ENCODE peak calls at places on chromosomes 13 and 19, in eight cellular contexts. O is brain microvascular endothelial cell, I is pancreas, S is IMR-90, R is testis, J is left lung, T is tibial artery, G is uterus. Y is an unnamed sample. For H3K36me3, the result is how much of the 10 kb centered on the place peaks cover.

GRCh38 chr19:10219678-10220077 is 11.5 kb downstream of the S1PR2 start:
- DNase-seq in O (peak), S (peak), T (no peak), R (no peak), I (no peak), J (no peak), G (no peak), Y (no peak)

GRCh38 chr13:92535222-92536006 is 691.2 kb upstream of the GPC6 start:
- DNase-seq in G (no peak), T (no peak), I (no peak), S (no peak), J (no peak), O (no peak), R (no peak), Y (no peak)

GRCh38 chr13:52003551-52003950 is 7.7 kb downstream of the ATP7B start:
- DNase-seq in T (no peak), I (no peak), O (no peak), S (no peak), G (no peak), J (no peak), R (no peak), Y (no peak)

GRCh38 chr19:42594617-42595489 is at the start of gene CEACAM8:
- DNase-seq in G (no peak), J (peak), S (no peak), T (no peak), I (no peak), O (no peak), R (no peak), Y (no peak)

GRCh38 chr13:105363747-105364177 is 1171.7 kb downstream of the EFNB2 start:
- DNase-seq in O (no peak), J (no peak), R (no peak), T (no peak), S (no peak), I (no peak), G (no peak), Y (no peak)

GRCh38 chr19:1259206-1259872 is 9.8 kb upstream of the CIRBP start:
- DNase-seq in J (peak), O (no peak), G (peak), I (peak), S (peak), T (peak), R (no peak), Y (peak)

GRCh38 chr13:71242191-71242590 is 624.8 kb downstream of the DACH1 start:
- DNase-seq in G (no peak), I (no peak), T (no peak), R (no peak), O (no peak), S (no peak), J (no peak), Y (no peak)

GRCh38 chr13:37889102-37889501 is 19.5 kb upstream of the TRPC4 start:
- DNase-seq in O (peak), I (no peak), R (no peak), S (peak), T (no peak), J (no peak), G (no peak), Y (no peak)

GRCh38 chr19:11209892-11210655 is 12.7 kb upstream of the KANK2 start:
- DNase-seq in J (no peak), G (no peak), I (no peak), O (no peak), R (no peak), S (no peak), T (no peak), Y (no peak)

GRCh38 chr13:42047561-42048322 is 706 bp upstream of the DGKH start:
- DNase-seq in G (peak), O (peak), R (peak), T (peak), J (peak), S (peak), I (no peak), Y (peak)

GRCh38 chr19:18809149-18809978 is 18.3 kb upstream of the COMP start:
- DNase-seq in I (no peak), T (peak), G (peak), S (peak), O (peak), J (no peak), R (peak), Y (peak)

GRCh38 chr19:44603201-44603945 is 10.0 kb upstream of the IGSF23 start:
- DNase-seq in I (no peak), S (peak), R (no peak), G (no peak), J (no peak), T (no peak), O (peak), Y (no peak)

GRCh38 chr13:48234652-48235099 is 1.7 kb downstream of the ITM2B start:
- DNase-seq in S (no peak), J (no peak), G (no peak), T (no peak), I (no peak), O (no peak), R (no peak), Y (no peak)
- H3K4me3 ChIP-seq in S (peak), J (peak), G (peak), T (peak), I (peak), O (peak), R (peak), Y (peak)

GRCh38 chr19:29001922-29002247 is 211.1 kb downstream of the UQCRFS1 start:
- DNase-seq in S (no peak), I (no peak), J (no peak), T (no peak), G (no peak), O (no peak), R (peak), Y (no peak)
- TF ChIP-seq CTCF in S (no peak), I (no peak), J (no peak), T (no peak), G (no peak), O (no peak), R (no peak), Y (no peak)

DNA sequence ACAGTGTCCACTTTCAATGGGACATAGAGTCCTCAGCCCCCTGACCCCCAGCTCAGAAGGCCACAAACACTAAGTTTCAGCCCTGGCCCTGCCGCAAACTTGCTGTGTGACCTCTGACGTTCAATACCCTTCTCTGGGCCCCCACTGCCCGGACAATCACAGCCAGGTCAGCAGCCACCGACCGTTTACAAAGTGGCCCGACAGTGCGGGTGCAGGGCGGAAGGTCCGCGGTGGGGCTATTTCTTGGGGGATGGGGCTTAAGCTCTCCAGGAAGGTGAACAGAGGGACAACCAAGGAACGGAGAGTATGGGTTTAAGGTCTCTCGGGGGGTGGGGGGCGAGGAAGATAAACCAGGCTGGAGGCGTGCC is 496 bp downstream of the SMIM7 start:
- DNase-seq in I (no peak), O (no peak), G (no peak), S (no peak), T (no peak), R (no peak), J (no peak), Y (no peak)
- H3K36me3 ChIP-seq in I (under half), O (under half), G (under half), S (under half), T (under half), R (under half), J (under half), Y (under half)

GRCh38 chr13:76993473-76993872 is 1.6 kb downstream of the CLN5 start:
- DNase-seq in G (no peak), S (no peak), R (no peak), T (no peak), O (no peak), J (no peak), I (no peak), Y (no peak)
- H3K4me3 ChIP-seq in G (peak), S (no peak), R (no peak), T (peak), O (no peak), J (no peak), I (no peak), Y (no peak)

GRCh38 chr19:57068921-57069697 is 50.7 kb upstream of the USP29 start:
- DNase-seq in J (no peak), S (no peak), T (no peak), G (peak), I (no peak), R (peak), O (no peak), Y (no peak)
- TF ChIP-seq CTCF in J (no peak), S (no peak), T (no peak), G (peak), I (no peak), R (peak), O (no peak), Y (peak)

DNA sequence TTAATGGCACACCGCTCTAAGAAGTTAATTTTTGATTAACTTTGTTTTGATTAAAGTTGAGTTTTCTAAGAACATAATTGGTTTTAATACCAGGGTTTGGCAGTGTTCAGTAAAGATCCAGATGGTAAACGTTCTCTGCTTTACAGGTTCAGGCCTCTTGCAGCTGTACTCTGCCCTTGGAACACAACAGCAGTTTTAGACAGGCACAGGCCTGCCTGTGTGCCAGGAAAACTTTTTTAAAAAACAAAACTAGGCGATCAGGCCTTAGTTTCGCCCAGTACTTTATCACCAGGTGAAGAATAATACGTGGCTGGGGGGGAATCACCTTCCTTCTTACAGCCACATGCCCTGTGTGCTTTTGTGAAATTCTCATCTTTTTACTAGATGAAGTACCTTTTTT is 38.0 kb upstream of the TEX29 start:
- DNase-seq in G (no peak), J (no peak), T (no peak), O (no peak), R (no peak), I (peak), S (no peak), Y (no peak)
- H3K36me3 ChIP-seq in G (under half), J (under half), T (half or more), O (under half), R (under half), I (under half), S (half or more), Y (half or more)

GRCh38 chr13:20451397-20451796 is 74.3 kb downstream of the CRYL1 start:
- DNase-seq in J (no peak), G (no peak), I (no peak), T (no peak), S (no peak), O (no peak), R (no peak), Y (no peak)
- H3K4me3 ChIP-seq in J (no peak), G (no peak), I (no peak), T (no peak), S (no peak), O (no peak), R (no peak), Y (no peak)

Y was measured in heart right ventricle.